ENCODE peak calls at places on chromosomes 12 and 14, in five cellular contexts. One of them, this sample, is unnamed.
A peak's percentile ranks its signal among the peaks of the same experiment; 100 is the strongest.

GRCh38 chr12:100450726-100451125 is 22.9 kb upstream of the NR1H4 start:
- DNase-seq in fibroblast of villous mesenchyme: no peak
- DNase-seq in foreskin fibroblast: no peak
- DNase-seq in mammary epithelial cell: no peak
- DNase-seq in suprapubic skin: no peak
- DNase-seq in this sample: no peak

GRCh38 chr14:93971635-93972027 is 4.7 kb downstream of the ASB2 start:
- DNase-seq in fibroblast of villous mesenchyme: no peak
- DNase-seq in foreskin fibroblast: no peak
- DNase-seq in mammary epithelial cell: no peak
- DNase-seq in suprapubic skin: no peak
- DNase-seq in this sample: no peak

GRCh38 chr12:66087365-66087943 is 43.1 kb downstream of the LLPH start:
- DNase-seq in fibroblast of villous mesenchyme: peak; percentile 81
- DNase-seq in foreskin fibroblast: peak; percentile 86
- DNase-seq in mammary epithelial cell: peak; percentile 54
- DNase-seq in suprapubic skin: no peak
- DNase-seq in this sample: peak; percentile 66

GRCh38 chr12:124517260-124518050 is 50.0 kb downstream of the NCOR2 start:
- DNase-seq in fibroblast of villous mesenchyme: peak; percentile 65
- DNase-seq in foreskin fibroblast: peak; percentile 59
- DNase-seq in mammary epithelial cell: peak; percentile 81
- DNase-seq in suprapubic skin: peak; percentile 91
- DNase-seq in this sample: no peak

GRCh38 chr14:70811578-70811977 is 2.3 kb upstream of the MAP3K9 start:
- DNase-seq in fibroblast of villous mesenchyme: no peak
- DNase-seq in foreskin fibroblast: no peak
- DNase-seq in mammary epithelial cell: no peak
- DNase-seq in suprapubic skin: no peak
- DNase-seq in this sample: peak; percentile 13

GRCh38 chr14:97584528-97584927 is 787.3 kb downstream of the VRK1 start:
- DNase-seq in fibroblast of villous mesenchyme: no peak
- DNase-seq in foreskin fibroblast: no peak
- DNase-seq in mammary epithelial cell: no peak
- DNase-seq in suprapubic skin: no peak
- DNase-seq in this sample: no peak

GRCh38 chr12:102543931-102544485 is 63.6 kb upstream of the IGF1 start:
- DNase-seq in fibroblast of villous mesenchyme: no peak
- DNase-seq in foreskin fibroblast: no peak
- DNase-seq in mammary epithelial cell: no peak
- DNase-seq in suprapubic skin: no peak
- DNase-seq in this sample: no peak

GRCh38 chr14:52342849-52343606 is 28.9 kb downstream of the PTGER2 start:
- DNase-seq in fibroblast of villous mesenchyme: no peak
- DNase-seq in foreskin fibroblast: peak; percentile 65
- DNase-seq in mammary epithelial cell: peak; percentile 58
- DNase-seq in suprapubic skin: no peak
- DNase-seq in this sample: no peak

GRCh38 chr12:2417761-2418160 is 365.0 kb downstream of the CACNA1C start:
- DNase-seq in fibroblast of villous mesenchyme: no peak
- DNase-seq in foreskin fibroblast: no peak
- DNase-seq in mammary epithelial cell: no peak
- DNase-seq in suprapubic skin: no peak
- DNase-seq in this sample: no peak

GRCh38 chr12:124603143-124603542 is 35.7 kb upstream of the NCOR2 start:
- DNase-seq in fibroblast of villous mesenchyme: no peak
- DNase-seq in foreskin fibroblast: peak; percentile 66
- DNase-seq in mammary epithelial cell: no peak
- DNase-seq in suprapubic skin: no peak
- DNase-seq in this sample: no peak

GRCh38 chr12:85468356-85469157 is 188.5 kb downstream of the ALX1 start:
- DNase-seq in fibroblast of villous mesenchyme: peak; percentile 74
- DNase-seq in foreskin fibroblast: peak; percentile 78
- DNase-seq in mammary epithelial cell: peak; percentile 70
- DNase-seq in suprapubic skin: no peak
- DNase-seq in this sample: peak; percentile 48

GRCh38 chr14:101639257-101639833 is 78.0 kb downstream of the DIO3 start:
- DNase-seq in fibroblast of villous mesenchyme: no peak
- DNase-seq in foreskin fibroblast: no peak
- DNase-seq in mammary epithelial cell: no peak
- DNase-seq in suprapubic skin: no peak
- DNase-seq in this sample: no peak

GRCh38 chr12:32390572-32391219 is 8.7 kb upstream of the FGD4 start:
- DNase-seq in fibroblast of villous mesenchyme: peak; percentile 20
- DNase-seq in foreskin fibroblast: peak; percentile 32
- DNase-seq in mammary epithelial cell: no peak
- DNase-seq in suprapubic skin: no peak
- DNase-seq in this sample: peak; percentile 84

GRCh38 chr14:77495354-77495753 is 3.3 kb downstream of the ISM2 start:
- DNase-seq in fibroblast of villous mesenchyme: no peak
- DNase-seq in foreskin fibroblast: no peak
- DNase-seq in mammary epithelial cell: no peak
- DNase-seq in suprapubic skin: peak; percentile 15
- DNase-seq in this sample: no peak

GRCh38 chr14:52313903-52314481 is at the start of gene PTGER2:
- DNase-seq in fibroblast of villous mesenchyme: peak; percentile 98
- DNase-seq in foreskin fibroblast: peak; percentile 99
- DNase-seq in mammary epithelial cell: peak; percentile 93
- DNase-seq in suprapubic skin: peak; percentile 92
- DNase-seq in this sample: peak; percentile 73

GRCh38 chr14:51776102-51776894 is 84.1 kb upstream of the GNG2 start:
- DNase-seq in fibroblast of villous mesenchyme: peak; percentile 75
- DNase-seq in foreskin fibroblast: peak; percentile 85
- DNase-seq in mammary epithelial cell: peak; percentile 55
- DNase-seq in suprapubic skin: no peak
- DNase-seq in this sample: peak; percentile 69

GRCh38 chr12:25014961-25015360 is 66.1 kb upstream of the BCAT1 start:
- DNase-seq in fibroblast of villous mesenchyme: no peak
- DNase-seq in foreskin fibroblast: no peak
- DNase-seq in mammary epithelial cell: peak; percentile 41
- DNase-seq in suprapubic skin: no peak
- DNase-seq in this sample: no peak

GRCh38 chr12:31922341-31923062 is 36.7 kb upstream of the RESF1 start:
- DNase-seq in fibroblast of villous mesenchyme: no peak
- DNase-seq in foreskin fibroblast: peak; percentile 7
- DNase-seq in mammary epithelial cell: peak; percentile 84
- DNase-seq in suprapubic skin: no peak
- DNase-seq in this sample: no peak

GRCh38 chr14:69553221-69553620 is 21.4 kb downstream of the CCDC177 start:
- DNase-seq in fibroblast of villous mesenchyme: peak; percentile 76
- DNase-seq in foreskin fibroblast: peak; percentile 80
- DNase-seq in mammary epithelial cell: peak; percentile 58
- DNase-seq in suprapubic skin: no peak
- DNase-seq in this sample: no peak

GRCh38 chr12:122951979-122952892 is 14.0 kb downstream of the ABCB9 start:
- DNase-seq in fibroblast of villous mesenchyme: peak; percentile 70
- DNase-seq in foreskin fibroblast: peak; percentile 89
- DNase-seq in mammary epithelial cell: peak; percentile 61
- DNase-seq in suprapubic skin: peak; percentile 89
- DNase-seq in this sample: peak; percentile 73

GRCh38 chr12:132478845-132479244 is 11.1 kb upstream of the FBRSL1 start:
- DNase-seq in fibroblast of villous mesenchyme: no peak
- DNase-seq in foreskin fibroblast: no peak
- DNase-seq in mammary epithelial cell: no peak
- DNase-seq in suprapubic skin: no peak
- DNase-seq in this sample: no peak

GRCh38 chr14:46818147-46818546 is 166.6 kb upstream of the RPL10L start:
- DNase-seq in fibroblast of villous mesenchyme: no peak
- DNase-seq in foreskin fibroblast: no peak
- DNase-seq in mammary epithelial cell: no peak
- DNase-seq in suprapubic skin: no peak
- DNase-seq in this sample: no peak

GRCh38 chr14:103730490-103731035 is 15.0 kb downstream of the ZFYVE21 start:
- DNase-seq in fibroblast of villous mesenchyme: no peak
- DNase-seq in foreskin fibroblast: no peak
- DNase-seq in mammary epithelial cell: no peak
- DNase-seq in suprapubic skin: no peak
- DNase-seq in this sample: no peak

GRCh38 chr12:51901881-51902280 is 5.4 kb upstream of the ACVRL1 start:
- DNase-seq in fibroblast of villous mesenchyme: no peak
- DNase-seq in foreskin fibroblast: no peak
- DNase-seq in mammary epithelial cell: no peak
- DNase-seq in suprapubic skin: no peak
- DNase-seq in this sample: no peak

GRCh38 chr12:6867407-6868210 is at the start of gene TPI1:
- DNase-seq in fibroblast of villous mesenchyme: peak; percentile 81
- DNase-seq in foreskin fibroblast: peak; percentile 93
- DNase-seq in mammary epithelial cell: peak; percentile 72
- DNase-seq in suprapubic skin: peak; percentile 95
- DNase-seq in this sample: peak; percentile 88

GRCh38 chr14:102776761-102777710 is at the start of gene TRAF3:
- DNase-seq in fibroblast of villous mesenchyme: peak; percentile 66
- DNase-seq in foreskin fibroblast: peak; percentile 86
- DNase-seq in mammary epithelial cell: peak; percentile 61
- DNase-seq in suprapubic skin: no peak
- DNase-seq in this sample: no peak

GRCh38 chr14:61750708-61751474 is 11.3 kb upstream of the SNAPC1 start:
- DNase-seq in fibroblast of villous mesenchyme: peak; percentile 80
- DNase-seq in foreskin fibroblast: peak; percentile 89
- DNase-seq in mammary epithelial cell: peak; percentile 90
- DNase-seq in suprapubic skin: peak; percentile 93
- DNase-seq in this sample: peak; percentile 86
- H3K4me3 ChIP-seq in fibroblast of villous mesenchyme: peak overlapping the region; percentile 46
- H3K4me3 ChIP-seq in foreskin fibroblast: peak overlapping the region; percentile 52
- H3K4me3 ChIP-seq in mammary epithelial cell: peak overlapping the region; percentile 45
- H3K4me3 ChIP-seq in suprapubic skin: peak overlapping the region; percentile 65
- H3K4me3 ChIP-seq in this sample: peak overlapping the region; percentile 70

GRCh38 chr14:22556021-22556989 is 32.7 kb downstream of the DAD1 start:
- DNase-seq in fibroblast of villous mesenchyme: peak; percentile 89
- DNase-seq in foreskin fibroblast: peak; percentile 54
- DNase-seq in mammary epithelial cell: peak; percentile 99
- DNase-seq in suprapubic skin: peak; percentile 84
- DNase-seq in this sample: no peak

GRCh38 chr14:22554706-22555572 is 34.1 kb downstream of the DAD1 start:
- DNase-seq in fibroblast of villous mesenchyme: no peak
- DNase-seq in foreskin fibroblast: no peak
- DNase-seq in mammary epithelial cell: no peak
- DNase-seq in suprapubic skin: no peak
- DNase-seq in this sample: no peak

GRCh38 chr14:22556990-22557623 is 31.9 kb downstream of the DAD1 start:
- DNase-seq in fibroblast of villous mesenchyme: peak; percentile 75
- DNase-seq in foreskin fibroblast: peak; percentile 87
- DNase-seq in mammary epithelial cell: peak; percentile 67
- DNase-seq in suprapubic skin: peak; percentile 90
- DNase-seq in this sample: peak; percentile 90

GRCh38 chr14:22553445-22553844 is 35.6 kb downstream of the DAD1 start:
- DNase-seq in fibroblast of villous mesenchyme: no peak
- DNase-seq in foreskin fibroblast: no peak
- DNase-seq in mammary epithelial cell: no peak
- DNase-seq in suprapubic skin: no peak
- DNase-seq in this sample: no peak

GRCh38 chr14:22555573-22556011 is 33.4 kb downstream of the DAD1 start:
- DNase-seq in fibroblast of villous mesenchyme: no peak
- DNase-seq in foreskin fibroblast: no peak
- DNase-seq in mammary epithelial cell: peak; percentile 61
- DNase-seq in suprapubic skin: no peak
- DNase-seq in this sample: no peak
- H3K4me3 ChIP-seq in fibroblast of villous mesenchyme: no peak overlapping the region
- H3K4me3 ChIP-seq in foreskin fibroblast: no peak overlapping the region
- H3K4me3 ChIP-seq in mammary epithelial cell: no peak overlapping the region
- H3K4me3 ChIP-seq in suprapubic skin: no peak overlapping the region
- H3K4me3 ChIP-seq in this sample: no peak overlapping the region

GRCh38 chr14:80956922-80957321 is 1.5 kb downstream of the TSHR start:
- DNase-seq in fibroblast of villous mesenchyme: no peak
- DNase-seq in foreskin fibroblast: no peak
- DNase-seq in mammary epithelial cell: no peak
- DNase-seq in suprapubic skin: no peak
- DNase-seq in this sample: no peak
- H3K4me3 ChIP-seq in fibroblast of villous mesenchyme: no peak overlapping the region
- H3K4me3 ChIP-seq in foreskin fibroblast: no peak overlapping the region
- H3K4me3 ChIP-seq in mammary epithelial cell: no peak overlapping the region
- H3K4me3 ChIP-seq in suprapubic skin: no peak overlapping the region
- H3K4me3 ChIP-seq in this sample: no peak overlapping the region

DNA sequence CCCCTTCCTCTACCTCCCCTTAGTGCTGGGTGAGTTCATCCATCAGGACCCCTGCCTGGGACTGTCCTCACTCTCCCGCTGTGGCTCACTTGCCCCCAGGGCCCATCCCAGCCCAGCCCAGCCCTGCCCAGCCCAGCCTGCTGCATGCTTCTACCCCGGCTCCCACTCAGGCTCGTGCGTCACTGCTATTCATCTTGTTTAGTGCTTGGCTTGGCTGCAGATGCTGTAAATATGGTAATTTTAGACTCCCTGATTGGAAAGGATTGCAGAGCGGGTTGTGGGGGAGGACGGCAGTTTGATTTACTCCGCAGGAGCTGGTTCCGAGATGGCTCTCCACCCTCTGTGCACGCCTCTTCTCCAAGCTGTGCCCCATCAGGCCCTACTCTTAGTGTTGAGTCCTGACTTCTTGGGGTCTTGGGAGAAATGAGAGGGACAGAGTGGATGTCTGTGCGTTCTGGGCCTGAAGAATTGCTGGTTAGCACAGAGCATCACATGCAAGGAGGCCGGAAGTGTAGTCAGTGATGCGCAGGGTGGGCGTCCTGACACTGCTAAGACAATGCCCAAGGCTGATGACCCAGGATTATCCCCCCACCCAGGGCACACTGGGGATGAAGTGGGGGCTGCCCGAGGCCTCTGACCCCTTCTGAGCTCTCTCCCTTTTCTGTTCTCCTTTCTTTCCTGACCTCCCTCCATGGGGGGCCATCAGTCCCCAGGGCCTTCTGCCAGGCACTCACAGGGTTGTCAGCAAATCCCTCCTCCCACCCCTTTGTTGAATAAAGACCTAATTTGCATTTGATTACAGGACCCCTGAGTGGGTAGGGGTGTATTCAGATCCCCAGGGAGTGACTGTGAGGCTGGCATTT is 244.4 kb downstream of the ZFP36L1 start:
- DNase-seq in fibroblast of villous mesenchyme: peak; percentile 100
- DNase-seq in foreskin fibroblast: peak; percentile 98
- DNase-seq in mammary epithelial cell: peak; percentile 98
- DNase-seq in suprapubic skin: peak; percentile 97
- DNase-seq in this sample: no peak
- H3K4me3 ChIP-seq in fibroblast of villous mesenchyme: no peak overlapping the region
- H3K4me3 ChIP-seq in foreskin fibroblast: no peak overlapping the region
- H3K4me3 ChIP-seq in mammary epithelial cell: no peak overlapping the region
- H3K4me3 ChIP-seq in suprapubic skin: peak overlapping the region; percentile 4
- H3K4me3 ChIP-seq in this sample: no peak overlapping the region